ENCODE peak calls at places on chromosome 3, in nine cellular contexts. K, I, C, F, G, M, E, X and R are unnamed samples.

GRCh38 chr3:126104742-126105605 is 21.1 kb upstream of the SLC41A3 start:
- DNase-seq in M (no peak), G (no peak), E (peak; percentile 47), F (no peak), I (no peak), C (no peak), K (no peak), X (no peak), R (peak; percentile 34)

GRCh38 chr3:126053949-126054569 is 29.9 kb downstream of the SLC41A3 start:
- DNase-seq in G (no peak), C (no peak), K (no peak), E (no peak), F (no peak), I (no peak), M (no peak), X (no peak), R (no peak)

GRCh38 chr3:7393944-7394605 is 533.2 kb downstream of the GRM7 start:
- DNase-seq in C (no peak), E (no peak), X (no peak), M (no peak), G (no peak), F (no peak), I (no peak), K (peak; percentile 50), R (no peak)

GRCh38 chr3:150030841-150031240 is 60.1 kb upstream of the PFN2 start:
- DNase-seq in X (no peak), F (no peak), I (no peak), G (no peak), C (no peak), M (no peak), E (no peak), K (no peak), R (no peak)

GRCh38 chr3:66439666-66440344 is 61.0 kb downstream of the LRIG1 start:
- DNase-seq in E (no peak), F (no peak), K (no peak), C (peak; percentile 60), I (no peak), M (no peak), G (no peak), X (no peak), R (no peak)

GRCh38 chr3:57164217-57164605 is 942 bp downstream of the IL17RD start:
- DNase-seq in X (no peak), I (peak; percentile 74), F (no peak), K (no peak), E (peak; percentile 63), G (no peak), M (peak; percentile 18), C (peak; percentile 57), R (no peak)

GRCh38 chr3:101829878-101830277 is 19.4 kb upstream of the NFKBIZ start:
- DNase-seq in E (no peak), I (no peak), X (no peak), F (no peak), K (no peak), M (no peak), G (no peak), C (no peak), R (no peak)

GRCh38 chr3:31922962-31923361 is 58.1 kb downstream of the OSBPL10 start:
- DNase-seq in C (no peak), G (peak; percentile 20), K (no peak), X (no peak), I (no peak), M (no peak), F (no peak), E (no peak), R (no peak)

DNA sequence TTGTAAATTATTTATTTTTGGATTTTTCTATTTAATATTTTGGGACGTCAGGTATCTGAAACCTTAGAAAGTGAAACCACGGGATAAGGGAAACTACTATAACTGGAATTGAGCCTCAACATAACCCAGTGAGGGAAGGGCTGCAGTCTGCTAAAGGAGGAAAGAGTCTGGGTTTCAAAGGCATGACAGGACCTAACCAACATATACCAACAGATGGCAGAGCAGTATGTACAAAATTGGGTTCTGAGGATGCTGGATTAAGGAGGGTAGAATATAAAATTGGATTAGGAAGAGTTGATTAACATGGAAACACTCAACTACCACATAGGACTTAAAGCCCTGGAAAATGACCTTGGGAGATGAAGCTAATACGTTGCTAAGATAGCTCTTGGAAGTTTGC is 603.5 kb downstream of the MECOM start:
- DNase-seq in C (no peak), X (no peak), I (no peak), E (no peak), M (peak; percentile 13), K (no peak), F (no peak), G (no peak), R (no peak)
- TF ChIP-seq CTCF in C (no peak), X (no peak), I (no peak), E (no peak), M (peak; percentile 37), K (no peak), F (no peak), G (no peak), R (no peak)

GRCh38 chr3:123782488-123782887 is 101.6 kb downstream of the MYLK start:
- DNase-seq in G (no peak), E (no peak), X (no peak), C (no peak), F (no peak), K (no peak), I (no peak), M (no peak), R (no peak)

GRCh38 chr3:123780656-123781055 is 103.5 kb downstream of the MYLK start:
- DNase-seq in X (no peak), M (peak; percentile 72), C (no peak), F (no peak), I (no peak), K (no peak), G (no peak), E (no peak), R (no peak)

GRCh38 chr3:123781571-123782275 is 102.4 kb downstream of the MYLK start:
- DNase-seq in E (no peak), G (no peak), C (no peak), I (no peak), K (no peak), X (no peak), M (peak; percentile 87), F (no peak), R (no peak)

GRCh38 chr3:123779646-123780231 is 104.4 kb downstream of the MYLK start:
- DNase-seq in E (no peak), C (no peak), M (no peak), I (no peak), X (no peak), G (no peak), F (no peak), K (no peak), R (no peak)

GRCh38 chr3:123781138-123781537 is 103.0 kb downstream of the MYLK start:
- DNase-seq in G (no peak), C (no peak), M (no peak), F (no peak), I (no peak), X (no peak), E (no peak), K (no peak), R (no peak)
- TF ChIP-seq CTCF in G (no peak), C (no peak), M (peak; percentile 4), F (no peak), I (no peak), X (no peak), E (no peak), K (no peak), R (no peak)

DNA sequence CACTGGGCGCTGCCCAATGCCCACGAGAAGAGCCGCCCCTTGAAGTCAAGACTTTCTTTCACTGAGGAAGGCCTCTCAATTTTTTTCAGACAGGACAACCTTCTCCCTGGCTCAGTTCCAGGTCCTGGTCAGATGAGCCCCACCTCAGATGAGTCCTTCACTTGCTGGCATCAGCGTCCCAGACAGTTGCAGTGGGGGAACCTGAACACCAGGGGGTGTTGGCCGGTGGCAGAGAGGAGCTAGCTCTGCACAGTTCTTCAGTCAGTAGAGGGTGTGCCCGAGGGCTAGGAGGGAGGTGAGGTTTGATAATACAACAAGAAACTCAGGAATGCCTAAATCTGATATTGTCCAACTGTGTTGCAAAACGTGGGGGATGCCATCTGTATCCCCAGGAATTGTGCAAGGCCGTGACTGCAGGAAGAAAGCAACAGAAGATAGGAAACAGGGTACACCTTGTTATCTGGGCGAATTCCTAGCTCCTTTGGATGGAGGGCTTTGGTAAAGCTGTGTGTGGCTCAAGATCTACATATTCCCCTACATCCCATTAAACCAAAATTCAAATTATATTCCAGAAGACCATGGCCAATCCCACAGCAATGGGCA is 34.3 kb downstream of the CCR3 start:
- DNase-seq in E (peak; percentile 69), K (peak; percentile 81), C (peak; percentile 19), G (peak; percentile 18), I (peak; percentile 51), M (no peak), X (peak; percentile 57), F (peak; percentile 63), R (peak; percentile 71)
- TF ChIP-seq CTCF in E (peak; percentile 48), K (peak; percentile 93), C (no peak), G (no peak), I (peak; percentile 69), M (peak; percentile 37), X (peak; percentile 56), F (peak; percentile 72), R (peak; percentile 83)

GRCh38 chr3:196177967-196178366 is 33.2 kb downstream of the ZDHHC19 start:
- DNase-seq in E (no peak), X (no peak), K (no peak), C (no peak), F (no peak), G (no peak), M (no peak), I (no peak), R (peak; percentile 79)

GRCh38 chr3:196181127-196181546 is 30.1 kb downstream of the ZDHHC19 start:
- DNase-seq in X (no peak), E (no peak), I (no peak), C (no peak), F (no peak), G (no peak), M (no peak), K (no peak), R (no peak)

GRCh38 chr3:196180346-196180745 is 30.9 kb downstream of the ZDHHC19 start:
- DNase-seq in E (no peak), X (no peak), K (no peak), I (no peak), M (no peak), F (no peak), C (no peak), G (no peak), R (no peak)

GRCh38 chr3:196178993-196179379 is 32.2 kb downstream of the ZDHHC19 start:
- DNase-seq in F (no peak), M (no peak), I (no peak), G (no peak), K (no peak), E (no peak), C (no peak), X (no peak), R (no peak)

DNA sequence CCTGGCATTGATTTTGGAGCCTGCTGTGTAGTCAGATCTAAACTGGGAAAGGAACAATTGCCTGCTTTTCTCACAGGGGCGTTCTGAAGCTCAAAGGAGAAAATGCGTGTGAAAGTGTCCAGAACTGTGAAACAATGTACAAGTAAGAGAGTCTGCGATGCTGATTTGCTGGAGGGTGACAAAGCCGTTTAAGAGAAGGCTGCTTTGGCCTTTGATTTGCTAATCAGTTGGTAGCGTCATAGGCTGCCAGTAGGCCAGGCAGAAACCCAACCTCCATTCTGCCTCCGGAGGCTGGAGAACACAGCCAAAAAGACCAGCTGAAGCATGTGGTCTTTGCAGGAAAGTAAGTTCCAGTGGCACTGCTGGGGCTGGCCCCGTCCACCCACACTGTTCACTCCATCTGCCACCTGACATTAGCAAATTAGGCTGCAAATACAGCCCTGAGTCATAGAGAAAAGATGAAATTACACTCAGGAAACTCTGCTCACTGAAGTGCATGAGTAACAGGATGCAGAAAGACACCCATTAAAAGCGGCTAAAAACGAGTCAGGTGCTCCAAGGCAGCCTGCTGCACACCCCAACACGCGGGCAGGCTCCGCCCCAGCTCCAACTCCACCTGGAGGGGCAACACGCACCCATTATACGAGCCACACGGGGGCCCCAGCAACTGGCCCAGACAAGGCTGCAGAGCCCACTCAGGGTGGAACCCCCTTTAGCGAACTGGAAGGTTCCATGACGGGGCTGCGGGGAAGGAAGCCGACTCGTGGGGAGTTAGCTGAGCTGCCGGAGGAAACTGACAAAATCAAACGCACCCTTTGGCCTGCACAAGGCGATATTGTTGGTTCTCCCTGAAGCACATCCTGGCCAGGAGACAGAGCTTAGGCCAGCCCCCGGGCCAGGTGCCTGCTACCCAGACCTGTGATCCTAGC is 31.6 kb downstream of the ZDHHC19 start:
- DNase-seq in F (peak; percentile 69), K (no peak), I (no peak), C (no peak), X (no peak), E (no peak), G (no peak), M (peak; percentile 77), R (peak; percentile 84)
- TF ChIP-seq CTCF in F (no peak), K (no peak), I (no peak), C (no peak), X (no peak), E (no peak), G (no peak), M (no peak), R (no peak)